ENCODE peak calls at places on chromosomes 2 and 18, in six cellular contexts. J is mesendoderm, D is GM23338, M is brain microvascular endothelial cell, B is MM.1S, F is iPS DF 6.9. T is an unnamed sample.

GRCh38 chr2:241636983-241637232 is at the start of gene THAP4:
- DNase-seq in B (peak), F (no peak), D (peak), J (no peak), M (no peak), T (no peak)

GRCh38 chr2:109264595-109265328 is 135.8 kb downstream of the SH3RF3 start:
- DNase-seq in J (no peak), F (no peak), B (no peak), M (peak), D (no peak), T (no peak)

GRCh38 chr2:38446418-38446817 is 69.3 kb upstream of the ATL2 start:
- DNase-seq in J (peak), D (peak), F (no peak), B (no peak), M (no peak), T (no peak)

GRCh38 chr2:215784371-215784783 is 229.0 kb downstream of the MREG start:
- DNase-seq in B (no peak), J (no peak), F (no peak), M (peak), D (no peak), T (no peak)

GRCh38 chr2:242060212-242060835 is 190.8 kb downstream of the RTP5 start:
- DNase-seq in J (no peak), M (peak), D (no peak), B (no peak), F (no peak), T (peak)

GRCh38 chr2:97911210-97911921 is 84.4 kb downstream of the TMEM131 start:
- DNase-seq in D (no peak), B (no peak), J (no peak), F (no peak), M (peak), T (no peak)

GRCh38 chr2:2121887-2122286 is 209.2 kb downstream of the MYT1L start:
- DNase-seq in D (no peak), J (no peak), B (no peak), F (no peak), M (no peak), T (no peak)

GRCh38 chr18:4605222-4605621 is 150.1 kb upstream of the DLGAP1 start:
- DNase-seq in F (no peak), J (no peak), B (no peak), M (no peak), D (no peak), T (no peak)

GRCh38 chr2:9967053-9967775 is 15.7 kb downstream of the GRHL1 start:
- DNase-seq in B (peak), M (no peak), D (no peak), F (no peak), J (no peak), T (no peak)

GRCh38 chr18:75253784-75254183 is 43.2 kb downstream of the TSHZ1 start:
- DNase-seq in D (no peak), B (no peak), J (no peak), M (no peak), F (no peak), T (no peak)

DNA sequence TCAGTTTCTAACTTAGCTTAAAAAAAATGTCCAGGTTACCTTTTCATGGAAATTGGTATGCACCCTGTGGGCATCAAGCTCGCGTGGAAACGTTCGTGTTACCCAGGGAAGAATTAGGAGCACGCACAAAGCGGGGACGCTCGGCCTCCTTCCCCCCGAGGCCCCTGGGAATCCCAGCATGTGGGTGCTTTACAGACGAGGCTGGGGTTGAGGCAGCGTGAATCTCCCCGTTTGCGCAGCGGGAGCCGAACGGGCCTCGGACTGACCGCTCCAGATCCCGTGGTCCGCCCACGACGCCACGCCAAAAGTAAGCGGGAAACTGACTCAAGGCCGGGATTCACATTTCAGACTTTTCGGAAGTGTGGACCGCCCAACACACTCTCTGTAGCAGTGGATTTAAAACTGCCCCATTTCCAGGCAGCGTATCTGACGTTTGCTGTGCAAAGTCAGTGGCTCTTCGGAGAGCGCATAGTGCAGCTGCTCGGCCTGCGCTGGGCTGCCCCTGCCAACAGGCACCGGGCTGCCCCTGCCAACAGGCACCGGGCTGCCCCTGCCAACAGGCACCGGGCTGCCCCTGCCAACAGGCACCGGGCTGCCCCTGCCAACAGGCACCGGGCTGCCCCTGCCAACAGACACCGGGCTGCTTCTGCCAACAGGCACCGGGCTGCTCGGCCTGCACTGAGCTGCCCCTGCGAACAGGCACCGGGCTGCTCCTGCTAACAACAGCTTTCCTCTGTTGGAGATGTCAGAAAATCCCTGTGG is 49.7 kb downstream of the SH3YL1 start:
- DNase-seq in J (no peak), B (no peak), D (no peak), F (no peak), M (no peak), T (no peak)
- H3K27ac ChIP-seq in J (no peak), B (no peak), D (no peak), F (no peak), M (no peak), T (no peak)

GRCh38 chr18:53843113-53843512 is 381.4 kb downstream of the MBD2 start:
- DNase-seq in D (no peak), J (no peak), M (no peak), F (no peak), B (no peak), T (no peak)
- H3K27ac ChIP-seq in D (no peak), J (no peak), M (no peak), F (no peak), B (no peak), T (no peak)

DNA sequence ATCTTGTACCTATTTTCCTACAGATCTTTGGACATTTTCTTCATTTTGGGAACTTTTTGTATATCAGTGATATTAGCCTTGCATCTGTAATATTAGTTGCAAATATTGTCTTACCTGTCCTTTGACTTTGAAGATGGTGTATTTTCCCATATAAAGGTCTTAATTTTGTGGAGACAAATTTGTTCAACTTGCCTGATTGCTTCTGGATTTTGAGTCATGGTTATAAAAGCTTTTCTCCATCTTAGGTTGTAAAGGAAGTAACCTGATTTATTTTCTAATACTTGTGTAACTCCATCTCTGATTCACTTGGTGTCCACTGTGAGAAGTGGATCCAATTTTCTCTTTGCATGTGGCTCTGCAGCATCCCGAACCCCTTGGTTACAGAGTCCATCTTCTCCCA is 97.7 kb upstream of the OTOS start:
- DNase-seq in D (no peak), B (no peak), J (no peak), F (no peak), M (no peak), T (no peak)
- H3K27ac ChIP-seq in D (no peak), B (no peak), J (no peak), F (no peak), M (no peak), T (no peak)

DNA sequence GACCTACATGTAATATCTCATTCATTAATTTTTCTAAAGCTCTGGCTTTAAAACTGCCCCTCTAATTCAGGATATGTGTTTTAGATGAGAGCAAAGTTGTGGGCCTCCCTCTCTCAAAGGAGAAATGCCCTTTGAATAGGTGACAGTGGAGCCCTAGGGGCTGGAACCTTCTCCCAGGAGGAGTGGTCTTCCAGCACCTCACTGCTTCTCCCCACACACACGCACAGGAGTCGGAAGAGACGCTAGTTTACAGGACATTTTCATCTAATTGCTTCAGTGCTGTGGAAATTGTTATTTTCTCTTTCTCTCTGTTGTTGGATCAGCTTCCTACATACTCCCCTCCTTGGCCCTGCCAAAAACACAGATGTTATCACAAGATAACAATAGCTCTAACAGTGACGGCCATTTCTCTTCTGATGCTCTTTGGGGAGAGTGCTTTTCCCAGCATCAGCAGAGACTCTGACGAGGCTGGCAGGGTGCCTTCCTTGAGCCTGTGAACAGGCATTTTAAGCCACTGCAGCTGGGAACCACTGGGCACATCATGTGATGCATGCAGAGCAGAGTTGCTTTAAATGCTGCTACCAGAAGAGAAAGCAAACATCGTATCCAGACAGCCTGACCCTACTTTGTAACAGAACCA is 209.4 kb upstream of the SP5 start:
- DNase-seq in B (no peak), J (peak), M (peak), D (peak), F (no peak), T (no peak)
- H3K27ac ChIP-seq in B (no peak), J (peak), M (no peak), D (no peak), F (no peak), T (no peak)

GRCh38 chr2:8633735-8634313 is 48.0 kb upstream of the ID2 start:
- DNase-seq in D (no peak), M (peak), B (no peak), F (no peak), J (no peak), T (no peak)
- H3K27ac ChIP-seq in D (no peak), M (peak), B (no peak), F (no peak), J (no peak), T (no peak)

DNA sequence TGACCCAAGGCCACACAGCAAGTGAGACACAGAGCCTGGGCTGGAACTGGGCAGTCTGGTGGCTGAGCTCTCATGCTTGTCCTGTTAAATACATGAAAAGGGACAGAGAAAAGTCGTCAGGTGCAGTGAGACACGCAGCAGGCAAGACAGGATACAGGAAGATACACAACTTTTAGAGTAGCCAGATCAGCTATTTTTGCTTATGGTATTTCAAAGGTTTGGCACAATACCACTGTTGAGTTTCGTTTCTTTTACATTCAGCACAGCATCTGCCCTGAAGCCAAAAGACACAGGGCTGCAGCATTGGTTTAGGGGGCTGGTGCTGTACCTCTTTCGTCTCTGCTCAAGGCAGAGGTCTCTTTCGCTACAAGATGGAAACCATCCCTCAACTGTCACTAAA is 14.0 kb downstream of the FHL2 start:
- DNase-seq in F (no peak), J (no peak), M (no peak), B (peak), D (no peak), T (no peak)
- H3K27ac ChIP-seq in F (no peak), J (no peak), M (no peak), B (peak), D (no peak), T (no peak)

DNA sequence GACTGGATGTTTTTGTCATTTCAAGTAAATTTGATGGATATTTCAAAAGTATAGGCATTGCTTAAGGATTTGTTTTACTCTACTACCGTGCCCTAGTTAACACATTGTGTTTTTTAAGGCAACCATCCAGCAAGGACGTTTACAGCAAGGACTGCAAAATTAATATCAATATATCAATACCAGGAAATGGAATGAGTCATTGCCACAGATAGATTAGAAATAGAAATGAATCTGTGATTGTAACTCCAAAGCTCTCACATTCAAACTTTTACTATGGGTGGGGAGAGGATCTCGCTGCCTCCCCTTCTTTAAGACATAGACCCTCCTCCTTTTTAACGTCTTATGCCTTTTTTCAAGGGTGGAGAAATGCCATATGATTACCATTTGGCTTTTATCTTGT is 3.8 kb downstream of the CD28 start:
- DNase-seq in B (peak), D (no peak), J (no peak), M (no peak), F (no peak), T (no peak)
- H3K27ac ChIP-seq in B (peak), D (no peak), J (no peak), M (no peak), F (no peak), T (no peak)

DNA sequence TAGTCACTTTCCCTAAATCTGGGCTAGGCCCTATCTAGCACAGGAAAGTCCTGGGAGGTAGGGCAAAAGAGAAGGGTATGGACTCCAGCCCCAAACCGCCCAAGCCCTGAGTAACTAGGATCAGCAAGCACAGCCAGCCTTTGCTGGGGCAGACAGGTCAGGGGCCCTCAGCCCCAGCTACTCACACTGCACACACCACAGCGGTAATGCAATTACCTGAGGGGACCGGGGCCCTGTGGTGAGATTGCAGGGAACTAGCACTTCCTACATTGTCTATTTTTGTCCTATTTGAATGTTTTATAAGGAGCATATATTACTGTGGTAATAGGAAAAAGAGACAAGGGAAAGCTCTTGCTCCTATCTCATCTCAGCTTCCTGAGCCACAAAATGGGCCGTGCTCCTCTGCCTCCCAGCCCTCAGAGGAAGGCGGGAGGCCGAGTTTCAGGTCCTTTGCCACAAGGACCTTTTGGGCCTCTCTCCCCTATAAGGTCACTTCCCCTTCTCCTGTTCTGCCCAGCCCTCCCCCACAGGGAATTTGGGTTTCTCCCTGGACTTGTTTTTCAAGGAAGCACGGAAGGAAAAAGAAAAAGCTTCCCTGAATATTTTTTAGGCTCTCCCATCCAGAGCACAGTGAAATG is 20.5 kb downstream of the RAB11FIP5 start:
- DNase-seq in F (no peak), B (no peak), D (no peak), J (no peak), M (no peak), T (no peak)
- H3K27ac ChIP-seq in F (no peak), B (no peak), D (no peak), J (no peak), M (no peak), T (no peak)

GRCh38 chr2:127218843-127219715 is 1.0 kb downstream of the CYP27C1 start:
- DNase-seq in B (no peak), F (no peak), D (peak), J (peak), M (no peak), T (no peak)
- H3K27ac ChIP-seq in B (no peak), F (no peak), D (no peak), J (peak), M (no peak), T (peak)

GRCh38 chr18:362914-363295 is 95.1 kb upstream of the THOC1 start:
- DNase-seq in F (no peak), M (no peak), J (no peak), B (no peak), D (no peak), T (no peak)
- H3K27ac ChIP-seq in F (no peak), M (peak), J (no peak), B (no peak), D (no peak), T (no peak)

T was measured in keratinocyte.